ENCODE peak calls at places on chromosome 16, in seven cellular contexts. S is NCI-H69, N is fibroblast of pulmonary artery, M is NCI-H460, I is Panc1, K is keratinocyte, H is Right ventricle myocardium superior. C is an unnamed sample.

GRCh38 chr16:56301391-56301850 is 110.1 kb downstream of the GNAO1 start:
- DNase-seq in S (no peak), N (no peak), M (no peak), I (no peak), K (no peak), H (no peak), C (peak)

GRCh38 chr16:4026854-4027253 is 89.4 kb downstream of the ADCY9 start:
- DNase-seq in S (peak), N (no peak), M (no peak), I (no peak), K (no peak), H (no peak), C (no peak)

GRCh38 chr16:90077757-90078593 is 844 bp upstream of the PRDM7 start:
- DNase-seq in S (peak), N (peak), M (no peak), I (no peak), K (no peak), H (peak), C (peak)

GRCh38 chr16:56869513-56870270 is 4.7 kb downstream of the SLC12A3 start:
- DNase-seq in S (no peak), N (peak), M (peak), I (no peak), K (no peak), H (no peak), C (peak)

GRCh38 chr16:11067266-11067665 is 122.9 kb downstream of the CLEC16A start:
- DNase-seq in S (no peak), N (no peak), M (no peak), I (no peak), K (no peak), H (no peak), C (no peak)

GRCh38 chr16:53224932-53225533 is 170.2 kb downstream of the CHD9 start:
- DNase-seq in S (no peak), N (peak), M (peak), I (no peak), K (no peak), H (no peak), C (no peak)

GRCh38 chr16:80065565-80065964 is 465.0 kb upstream of the MAF start:
- DNase-seq in S (peak), N (no peak), M (no peak), I (no peak), K (no peak), H (no peak), C (no peak)

GRCh38 chr16:21326459-21326858 is 48.4 kb upstream of the CRYM start:
- DNase-seq in S (no peak), N (no peak), M (no peak), I (no peak), K (no peak), H (no peak), C (no peak)

GRCh38 chr16:74449470-74449869 is 28.2 kb upstream of the CLEC18B start:
- DNase-seq in S (no peak), N (no peak), M (no peak), I (no peak), K (peak), H (no peak), C (peak)

GRCh38 chr16:67546761-67547422 is 15.4 kb upstream of the CTCF start:
- DNase-seq in S (peak), N (peak), M (peak), I (no peak), K (no peak), H (peak), C (peak)

GRCh38 chr16:58286280-58286679 is 8.5 kb downstream of the PRSS54 start:
- DNase-seq in S (no peak), N (no peak), M (no peak), I (no peak), K (no peak), H (no peak), C (no peak)